ENCODE peak calls at places on chromosomes 11 and 22, in eight cellular contexts. One of them, this sample, is unnamed.

GRCh38 chr11:112343368-112344039 is 82.8 kb upstream of the PLET1 start:
- DNase-seq in Caco-2: peak
- DNase-seq in cardiac muscle cell: peak
- DNase-seq in NB4: no peak
- DNase-seq in IMR-90: peak
- DNase-seq in bronchial epithelial cell: peak
- DNase-seq in brain microvascular endothelial cell: peak
- DNase-seq in epithelial cell of esophagus: peak
- DNase-seq in this sample: no peak

GRCh38 chr11:24593332-24593731 is 96.5 kb downstream of the LUZP2 start:
- DNase-seq in IMR-90: peak
- DNase-seq in Caco-2: no peak
- DNase-seq in cardiac muscle cell: no peak
- DNase-seq in bronchial epithelial cell: peak
- DNase-seq in brain microvascular endothelial cell: no peak
- DNase-seq in NB4: no peak
- DNase-seq in epithelial cell of esophagus: peak
- DNase-seq in this sample: no peak

GRCh38 chr11:126716456-126717083 is 284.0 kb downstream of the KIRREL3 start:
- DNase-seq in bronchial epithelial cell: no peak
- DNase-seq in IMR-90: peak
- DNase-seq in epithelial cell of esophagus: no peak
- DNase-seq in Caco-2: no peak
- DNase-seq in brain microvascular endothelial cell: peak
- DNase-seq in cardiac muscle cell: peak
- DNase-seq in NB4: peak
- DNase-seq in this sample: peak

GRCh38 chr22:46534901-46535630 is 2.4 kb downstream of the CELSR1 start:
- DNase-seq in Caco-2: no peak
- DNase-seq in IMR-90: no peak
- DNase-seq in NB4: no peak
- DNase-seq in cardiac muscle cell: no peak
- DNase-seq in epithelial cell of esophagus: no peak
- DNase-seq in brain microvascular endothelial cell: no peak
- DNase-seq in bronchial epithelial cell: no peak
- DNase-seq in this sample: no peak

GRCh38 chr11:69362315-69362714 is 68.4 kb downstream of the MYEOV start:
- DNase-seq in cardiac muscle cell: no peak
- DNase-seq in Caco-2: no peak
- DNase-seq in IMR-90: no peak
- DNase-seq in brain microvascular endothelial cell: no peak
- DNase-seq in NB4: no peak
- DNase-seq in epithelial cell of esophagus: no peak
- DNase-seq in bronchial epithelial cell: no peak
- DNase-seq in this sample: no peak

GRCh38 chr22:37563153-37564081 is 3.1 kb downstream of the CDC42EP1 start:
- DNase-seq in bronchial epithelial cell: peak
- DNase-seq in brain microvascular endothelial cell: peak
- DNase-seq in Caco-2: peak
- DNase-seq in IMR-90: peak
- DNase-seq in cardiac muscle cell: peak
- DNase-seq in NB4: no peak
- DNase-seq in epithelial cell of esophagus: peak
- DNase-seq in this sample: no peak

GRCh38 chr11:124669193-124669592 is 4.3 kb downstream of the SIAE start:
- DNase-seq in cardiac muscle cell: peak
- DNase-seq in epithelial cell of esophagus: peak
- DNase-seq in NB4: peak
- DNase-seq in IMR-90: peak
- DNase-seq in Caco-2: peak
- DNase-seq in brain microvascular endothelial cell: peak
- DNase-seq in bronchial epithelial cell: peak
- DNase-seq in this sample: peak

GRCh38 chr11:64848779-64849599 is 4.5 kb upstream of the CDC42BPG start:
- DNase-seq in IMR-90: no peak
- DNase-seq in NB4: peak
- DNase-seq in bronchial epithelial cell: no peak
- DNase-seq in cardiac muscle cell: no peak
- DNase-seq in brain microvascular endothelial cell: no peak
- DNase-seq in Caco-2: no peak
- DNase-seq in epithelial cell of esophagus: no peak
- DNase-seq in this sample: peak

GRCh38 chr11:68377389-68377795 is 65.0 kb downstream of the LRP5 start:
- DNase-seq in cardiac muscle cell: no peak
- DNase-seq in IMR-90: no peak
- DNase-seq in NB4: no peak
- DNase-seq in Caco-2: no peak
- DNase-seq in epithelial cell of esophagus: no peak
- DNase-seq in brain microvascular endothelial cell: no peak
- DNase-seq in bronchial epithelial cell: no peak
- DNase-seq in this sample: no peak

GRCh38 chr11:72578541-72578940 is 95.7 kb downstream of the PDE2A start:
- DNase-seq in bronchial epithelial cell: no peak
- DNase-seq in brain microvascular endothelial cell: no peak
- DNase-seq in cardiac muscle cell: no peak
- DNase-seq in epithelial cell of esophagus: no peak
- DNase-seq in Caco-2: no peak
- DNase-seq in IMR-90: no peak
- DNase-seq in NB4: no peak
- DNase-seq in this sample: no peak

GRCh38 chr11:3169235-3169951 is 4.3 kb upstream of the OSBPL5 start:
- DNase-seq in NB4: peak
- DNase-seq in IMR-90: peak
- DNase-seq in bronchial epithelial cell: peak
- DNase-seq in brain microvascular endothelial cell: peak
- DNase-seq in epithelial cell of esophagus: peak
- DNase-seq in cardiac muscle cell: peak
- DNase-seq in Caco-2: no peak
- DNase-seq in this sample: no peak

GRCh38 chr22:19088866-19089595 is 33.2 kb downstream of the DGCR2 start:
- DNase-seq in epithelial cell of esophagus: no peak
- DNase-seq in NB4: no peak
- DNase-seq in cardiac muscle cell: no peak
- DNase-seq in brain microvascular endothelial cell: no peak
- DNase-seq in bronchial epithelial cell: no peak
- DNase-seq in IMR-90: no peak
- DNase-seq in Caco-2: no peak
- DNase-seq in this sample: no peak

GRCh38 chr11:120168108-120168959 is 30.4 kb upstream of the TRIM29 start:
- DNase-seq in epithelial cell of esophagus: no peak
- DNase-seq in bronchial epithelial cell: no peak
- DNase-seq in brain microvascular endothelial cell: no peak
- DNase-seq in NB4: peak
- DNase-seq in cardiac muscle cell: no peak
- DNase-seq in IMR-90: peak
- DNase-seq in Caco-2: peak
- DNase-seq in this sample: no peak

GRCh38 chr11:84824624-84825023 is 802.5 kb downstream of the DLG2 start:
- DNase-seq in NB4: peak
- DNase-seq in epithelial cell of esophagus: peak
- DNase-seq in IMR-90: no peak
- DNase-seq in bronchial epithelial cell: no peak
- DNase-seq in Caco-2: no peak
- DNase-seq in brain microvascular endothelial cell: no peak
- DNase-seq in cardiac muscle cell: no peak
- DNase-seq in this sample: no peak

GRCh38 chr22:48677621-48678020 is 1150.1 kb downstream of the BRD1 start:
- DNase-seq in cardiac muscle cell: no peak
- DNase-seq in Caco-2: no peak
- DNase-seq in IMR-90: no peak
- DNase-seq in brain microvascular endothelial cell: no peak
- DNase-seq in bronchial epithelial cell: no peak
- DNase-seq in epithelial cell of esophagus: no peak
- DNase-seq in NB4: no peak
- DNase-seq in this sample: no peak

GRCh38 chr22:50243704-50244419 is 961 bp downstream of the TUBGCP6 start:
- DNase-seq in cardiac muscle cell: no peak
- DNase-seq in brain microvascular endothelial cell: no peak
- DNase-seq in IMR-90: peak
- DNase-seq in epithelial cell of esophagus: peak
- DNase-seq in NB4: peak
- DNase-seq in Caco-2: no peak
- DNase-seq in bronchial epithelial cell: no peak
- DNase-seq in this sample: no peak

GRCh38 chr11:44627911-44628729 is 62.7 kb downstream of the CD82 start:
- DNase-seq in cardiac muscle cell: peak
- DNase-seq in IMR-90: peak
- DNase-seq in bronchial epithelial cell: no peak
- DNase-seq in brain microvascular endothelial cell: no peak
- DNase-seq in NB4: no peak
- DNase-seq in epithelial cell of esophagus: no peak
- DNase-seq in Caco-2: no peak
- DNase-seq in this sample: peak
- TF ChIP-seq CTCF in cardiac muscle cell: no peak
- TF ChIP-seq CTCF in IMR-90: no peak
- TF ChIP-seq CTCF in bronchial epithelial cell: no peak
- TF ChIP-seq CTCF in brain microvascular endothelial cell: no peak
- TF ChIP-seq CTCF in NB4: no peak
- TF ChIP-seq CTCF in epithelial cell of esophagus: no peak
- TF ChIP-seq CTCF in Caco-2: no peak
- TF ChIP-seq CTCF in this sample: no peak

GRCh38 chr22:20212754-20213699 is 55.1 kb downstream of the RTN4R start:
- DNase-seq in brain microvascular endothelial cell: no peak
- DNase-seq in cardiac muscle cell: no peak
- DNase-seq in NB4: no peak
- DNase-seq in IMR-90: no peak
- DNase-seq in bronchial epithelial cell: no peak
- DNase-seq in Caco-2: no peak
- DNase-seq in epithelial cell of esophagus: no peak
- DNase-seq in this sample: no peak
- H3K4me3 ChIP-seq in brain microvascular endothelial cell: no peak
- H3K4me3 ChIP-seq in cardiac muscle cell: no peak
- H3K4me3 ChIP-seq in NB4: no peak
- H3K4me3 ChIP-seq in IMR-90: no peak
- H3K4me3 ChIP-seq in bronchial epithelial cell: no peak
- H3K4me3 ChIP-seq in Caco-2: no peak
- H3K4me3 ChIP-seq in epithelial cell of esophagus: no peak
- H3K4me3 ChIP-seq in this sample: no peak

GRCh38 chr11:708511-708910 is 2.5 kb downstream of the EPS8L2 start:
- DNase-seq in bronchial epithelial cell: no peak
- DNase-seq in IMR-90: no peak
- DNase-seq in brain microvascular endothelial cell: no peak
- DNase-seq in Caco-2: no peak
- DNase-seq in NB4: no peak
- DNase-seq in cardiac muscle cell: no peak
- DNase-seq in epithelial cell of esophagus: no peak
- DNase-seq in this sample: no peak
- TF ChIP-seq CTCF in bronchial epithelial cell: no peak
- TF ChIP-seq CTCF in IMR-90: no peak
- TF ChIP-seq CTCF in brain microvascular endothelial cell: no peak
- TF ChIP-seq CTCF in Caco-2: no peak
- TF ChIP-seq CTCF in NB4: no peak
- TF ChIP-seq CTCF in cardiac muscle cell: no peak
- TF ChIP-seq CTCF in epithelial cell of esophagus: no peak
- TF ChIP-seq CTCF in this sample: no peak

DNA sequence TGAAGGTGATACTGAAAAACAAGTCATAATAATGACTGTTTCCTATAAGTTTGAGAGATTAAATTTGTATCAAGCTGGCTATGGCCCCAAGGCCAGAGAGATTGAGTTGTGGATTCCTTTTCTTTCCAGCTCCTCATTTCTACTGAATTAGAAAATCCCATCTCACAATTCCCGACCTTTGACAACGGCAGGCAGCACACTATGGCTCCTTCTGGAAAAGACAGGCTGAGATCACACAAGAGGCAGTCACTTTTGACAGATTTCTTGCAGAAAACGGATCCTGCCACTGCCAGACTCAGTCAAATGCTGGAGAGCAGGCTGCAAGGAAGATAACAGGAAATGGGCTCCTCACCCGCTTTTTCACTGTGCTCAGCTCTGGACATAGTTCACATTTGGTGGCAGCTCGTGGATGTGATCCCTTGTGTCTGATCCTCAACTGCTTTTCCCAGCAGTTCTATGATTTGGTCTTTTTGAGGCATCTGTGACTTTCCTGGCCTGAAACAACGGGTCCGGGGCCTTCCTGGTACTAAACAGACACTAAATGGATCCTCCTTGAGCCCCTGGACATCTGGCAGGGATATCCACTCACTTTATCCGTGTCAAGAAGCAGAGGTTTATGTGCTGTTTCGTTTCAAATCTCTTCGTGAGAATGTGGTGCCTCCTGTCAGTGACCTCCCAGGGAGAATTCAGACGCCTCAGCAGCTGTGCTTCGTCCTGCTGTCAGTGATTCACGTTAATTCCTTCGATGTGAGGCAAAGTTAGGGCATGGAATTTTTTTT is 26.1 kb upstream of the RTL6 start:
- DNase-seq in brain microvascular endothelial cell: peak
- DNase-seq in IMR-90: peak
- DNase-seq in Caco-2: no peak
- DNase-seq in epithelial cell of esophagus: no peak
- DNase-seq in bronchial epithelial cell: no peak
- DNase-seq in cardiac muscle cell: peak
- DNase-seq in NB4: no peak
- DNase-seq in this sample: no peak
- H3K4me3 ChIP-seq in brain microvascular endothelial cell: no peak
- H3K4me3 ChIP-seq in IMR-90: peak
- H3K4me3 ChIP-seq in Caco-2: no peak
- H3K4me3 ChIP-seq in epithelial cell of esophagus: no peak
- H3K4me3 ChIP-seq in bronchial epithelial cell: no peak
- H3K4me3 ChIP-seq in cardiac muscle cell: no peak
- H3K4me3 ChIP-seq in NB4: no peak
- H3K4me3 ChIP-seq in this sample: no peak

GRCh38 chr22:43515902-43516301 is 104.1 kb downstream of the MPPED1 start:
- DNase-seq in IMR-90: no peak
- DNase-seq in cardiac muscle cell: no peak
- DNase-seq in NB4: no peak
- DNase-seq in bronchial epithelial cell: no peak
- DNase-seq in epithelial cell of esophagus: no peak
- DNase-seq in Caco-2: no peak
- DNase-seq in brain microvascular endothelial cell: no peak
- DNase-seq in this sample: no peak
- TF ChIP-seq CTCF in IMR-90: no peak
- TF ChIP-seq CTCF in cardiac muscle cell: no peak
- TF ChIP-seq CTCF in NB4: no peak
- TF ChIP-seq CTCF in bronchial epithelial cell: peak
- TF ChIP-seq CTCF in epithelial cell of esophagus: no peak
- TF ChIP-seq CTCF in Caco-2: no peak
- TF ChIP-seq CTCF in brain microvascular endothelial cell: no peak
- TF ChIP-seq CTCF in this sample: no peak

GRCh38 chr11:26996056-26996455 is 2.1 kb downstream of the FIBIN start:
- DNase-seq in Caco-2: no peak
- DNase-seq in brain microvascular endothelial cell: no peak
- DNase-seq in bronchial epithelial cell: no peak
- DNase-seq in cardiac muscle cell: peak
- DNase-seq in IMR-90: no peak
- DNase-seq in NB4: no peak
- DNase-seq in epithelial cell of esophagus: no peak
- DNase-seq in this sample: no peak
- H3K4me3 ChIP-seq in Caco-2: no peak
- H3K4me3 ChIP-seq in brain microvascular endothelial cell: peak
- H3K4me3 ChIP-seq in bronchial epithelial cell: no peak
- H3K4me3 ChIP-seq in cardiac muscle cell: no peak
- H3K4me3 ChIP-seq in IMR-90: peak
- H3K4me3 ChIP-seq in NB4: no peak
- H3K4me3 ChIP-seq in epithelial cell of esophagus: no peak
- H3K4me3 ChIP-seq in this sample: no peak